ENCODE peak calls at places on chromosomes 16 and 17, in five cellular contexts. Y, Z, L, X and J are unnamed samples.

GRCh38 chr17:58786586-58787295 is 31.1 kb downstream of the PPM1E start:
- DNase-seq in Y (no peak), L (no peak), X (no peak), Z (no peak), J (no peak)

GRCh38 chr16:21125191-21125590 is 25.5 kb downstream of the DNAH3 start:
- DNase-seq in Y (no peak), L (no peak), Z (no peak), X (no peak), J (no peak)

GRCh38 chr17:44043326-44043725 is 23.1 kb downstream of the LSM12 start:
- DNase-seq in X (no peak), Y (no peak), L (no peak), Z (no peak), J (no peak)

GRCh38 chr16:87133112-87133850 is 183.9 kb downstream of the C16orf95 start:
- DNase-seq in Z (no peak), L (no peak), Y (no peak), X (no peak), J (no peak)

GRCh38 chr17:31392856-31393748 is 1.6 kb downstream of the RAB11FIP4 start:
- DNase-seq in Z (no peak), X (no peak), L (no peak), Y (no peak), J (no peak)

GRCh38 chr16:12119037-12119436 is 142.5 kb downstream of the SNX29 start:
- DNase-seq in Y (no peak), X (no peak), L (no peak), Z (no peak), J (no peak)

GRCh38 chr17:51398128-51398525 is 137.8 kb downstream of the UTP18 start:
- DNase-seq in Y (no peak), Z (no peak), X (no peak), L (no peak), J (no peak)

GRCh38 chr16:69276143-69277115 is 34.7 kb upstream of the VPS4A start:
- DNase-seq in L (no peak), X (no peak), Y (no peak), Z (peak), J (no peak)

GRCh38 chr16:19108409-19109287 is 5.1 kb upstream of the ITPRIPL2 start:
- DNase-seq in Z (no peak), X (no peak), L (no peak), Y (no peak), J (no peak)